ENCODE peak calls at places on chromosomes 7 and 10, in eight cellular contexts. X is A549, H is K562, Q is HCT116, W is NB4, O is HepG2, P is WTC11, E is SK-N-SH. U is an unnamed sample.
A peak's percentile ranks its signal among the peaks of the same experiment; 100 is the strongest.

GRCh38 chr7:47587389-47587788 is 5.5 kb upstream of the TNS3 start:
- DNase-seq in X (peak; percentile 80), H (no peak), Q (no peak), W (peak; percentile 76), O (no peak), P (no peak), E (no peak), U (no peak)

GRCh38 chr7:9029671-9030070 is 596.3 kb downstream of the NXPH1 start:
- DNase-seq in X (no peak), H (no peak), Q (no peak), W (no peak), O (no peak), P (no peak), E (no peak), U (no peak)

GRCh38 chr10:3330687-3331086 is 158.1 kb upstream of the PITRM1 start:
- DNase-seq in X (peak; percentile 46), H (no peak), Q (no peak), W (peak; percentile 78), O (no peak), P (no peak), E (no peak), U (no peak)

GRCh38 chr7:1537631-1538412 is 7.3 kb downstream of the MAFK start:
- DNase-seq in X (peak; percentile 93), H (peak; percentile 98), Q (no peak), W (no peak), O (no peak), P (peak; percentile 61), E (peak; percentile 100), U (peak; percentile 61)

GRCh38 chr7:1355568-1356340 is 103.5 kb downstream of the MICALL2 start:
- DNase-seq in X (no peak), H (no peak), Q (no peak), W (no peak), O (no peak), P (peak; percentile 12), E (peak; percentile 51), U (no peak)

GRCh38 chr10:4345842-4346241 is 480.2 kb upstream of the AKR1E2 start:
- DNase-seq in X (no peak), H (no peak), Q (no peak), W (no peak), O (no peak), P (no peak), E (no peak), U (no peak)

GRCh38 chr10:13402016-13402415 is 53.9 kb upstream of the SEPHS1 start:
- DNase-seq in X (no peak), H (no peak), Q (no peak), W (no peak), O (no peak), P (no peak), E (no peak), U (no peak)

GRCh38 chr7:103679156-103680132 is 233.4 kb upstream of the SLC26A5 start:
- DNase-seq in X (no peak), H (no peak), Q (no peak), W (no peak), O (peak; percentile 35), P (no peak), E (no peak), U (no peak)

GRCh38 chr10:106467506-106467905 is 697.0 kb downstream of the SORCS1 start:
- DNase-seq in X (no peak), H (no peak), Q (no peak), W (no peak), O (no peak), P (peak; percentile 49), E (no peak), U (no peak)

GRCh38 chr7:69922011-69922803 is 323.9 kb downstream of the AUTS2 start:
- DNase-seq in X (no peak), H (no peak), Q (no peak), W (no peak), O (no peak), P (no peak), E (no peak), U (no peak)

GRCh38 chr7:27897001-27897400 is 157.0 kb downstream of the TAX1BP1 start:
- DNase-seq in X (no peak), H (no peak), Q (no peak), W (no peak), O (no peak), P (no peak), E (no peak), U (no peak)

GRCh38 chr10:80718024-80718423 is 180.3 kb downstream of the SH2D4B start:
- DNase-seq in X (no peak), H (no peak), Q (no peak), W (no peak), O (no peak), P (no peak), E (no peak), U (no peak)

GRCh38 chr10:1257226-1257625 is 201.0 kb downstream of the WDR37 start:
- DNase-seq in X (no peak), H (no peak), Q (no peak), W (no peak), O (no peak), P (no peak), E (no peak), U (no peak)

GRCh38 chr7:20783716-20784310 is 2.9 kb downstream of the SP8 start:
- DNase-seq in X (no peak), H (no peak), Q (no peak), W (no peak), O (no peak), P (peak; percentile 43), E (peak; percentile 69), U (no peak)

GRCh38 chr10:125264091-125264490 is 103.7 kb upstream of the CTBP2 start:
- DNase-seq in X (no peak), H (no peak), Q (no peak), W (no peak), O (no peak), P (no peak), E (no peak), U (no peak)

DNA sequence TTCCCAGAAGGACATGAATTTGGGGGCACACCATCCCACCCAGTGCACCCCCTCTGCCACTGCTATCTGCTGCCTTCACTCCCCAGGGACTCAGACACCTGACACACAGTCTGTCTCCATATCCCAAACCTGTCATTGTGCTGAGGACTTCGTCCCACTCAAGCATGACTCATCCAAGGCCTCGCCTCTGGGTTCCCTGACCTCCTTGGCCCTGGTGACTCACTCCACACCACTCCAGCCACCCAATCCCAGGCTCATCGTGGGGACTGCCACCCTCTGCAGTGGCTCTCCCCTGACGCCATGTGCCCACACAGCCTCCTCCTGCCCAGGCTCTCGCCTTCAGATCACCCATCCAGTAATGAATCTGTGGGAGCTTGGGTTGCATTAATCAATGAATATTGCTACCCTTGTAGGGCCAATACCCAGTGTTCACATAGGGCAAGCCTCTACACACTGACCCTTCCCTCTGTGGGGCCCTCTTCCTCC is 6.6 kb upstream of the INSIG1 start:
- DNase-seq in X (peak; percentile 67), H (peak; percentile 94), Q (peak; percentile 80), W (peak; percentile 77), O (peak; percentile 2), P (no peak), E (no peak), U (no peak)
- TF ChIP-seq MAX in X (peak; percentile 60), H (peak; percentile 56), Q (no peak), W (no peak), O (no peak), P (no peak), E (peak; percentile 17), U (no peak)

DNA sequence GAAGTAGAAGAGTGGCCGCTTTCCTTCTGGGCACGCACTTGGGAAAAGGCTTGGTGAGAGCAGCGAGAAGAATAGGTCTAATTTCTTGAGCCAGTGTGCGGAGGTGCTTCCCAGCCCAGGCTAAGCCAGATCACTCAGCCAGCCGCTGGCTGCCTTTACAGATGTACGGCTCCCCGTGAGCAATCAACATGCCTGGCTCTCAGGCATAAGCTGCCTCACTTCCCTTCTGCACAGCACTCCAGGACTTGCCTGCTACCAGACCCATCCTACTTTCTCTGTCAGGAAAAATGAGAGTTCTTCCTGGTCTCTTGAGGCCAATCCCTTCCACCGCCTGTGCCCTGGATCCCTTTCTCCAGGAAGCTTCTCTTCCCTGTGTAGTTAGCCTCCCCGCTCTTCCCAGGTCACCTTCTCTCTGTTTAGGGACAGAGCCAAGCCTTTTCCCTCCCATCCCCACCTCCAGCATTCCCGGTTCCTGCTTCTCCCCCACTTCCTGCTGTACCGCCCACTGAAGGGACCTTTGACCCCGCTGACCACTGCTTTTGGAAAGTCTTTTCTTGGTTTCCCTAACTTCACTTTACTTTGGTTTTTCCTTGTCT is 1.1 kb upstream of the ACTR3C start:
- DNase-seq in X (no peak), H (no peak), Q (no peak), W (peak; percentile 21), O (peak; percentile 27), P (no peak), E (peak; percentile 52), U (no peak)
- TF ChIP-seq MAX in X (no peak), H (no peak), Q (no peak), W (no peak), O (no peak), P (no peak), E (no peak), U (no peak)

GRCh38 chr7:108515013-108515412 is 10.9 kb downstream of the PNPLA8 start:
- DNase-seq in X (no peak), H (no peak), Q (no peak), W (peak; percentile 65), O (no peak), P (no peak), E (no peak), U (no peak)

GRCh38 chr7:108515636-108516035 is 10.3 kb downstream of the PNPLA8 start:
- DNase-seq in X (no peak), H (no peak), Q (no peak), W (peak; percentile 36), O (no peak), P (no peak), E (no peak), U (no peak)

DNA sequence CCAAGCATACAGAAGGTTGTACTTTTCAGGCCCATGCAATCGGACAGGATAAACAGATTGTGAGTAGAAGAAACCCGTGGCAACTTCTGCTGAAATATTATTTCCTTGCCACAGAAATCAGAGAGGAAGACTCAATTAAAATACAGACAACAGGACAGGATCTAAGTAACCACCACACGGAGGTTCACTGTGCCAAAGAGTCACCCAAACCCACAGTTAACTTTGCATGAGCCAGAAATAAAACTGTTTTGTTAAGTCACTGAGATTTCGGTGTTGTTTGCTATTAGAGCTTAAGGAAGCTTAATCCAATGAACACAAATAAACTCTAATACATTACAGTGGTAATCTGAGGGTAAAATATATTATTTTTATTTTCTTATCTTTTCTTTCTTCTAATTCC is 14.0 kb downstream of the PNPLA8 start:
- DNase-seq in X (no peak), H (no peak), Q (no peak), W (no peak), O (no peak), P (no peak), E (no peak), U (no peak)
- TF ChIP-seq MAX in X (no peak), H (no peak), Q (no peak), W (no peak), O (no peak), P (no peak), E (no peak), U (no peak)

GRCh38 chr10:82429302-82429701 is 554.3 kb downstream of the NRG3 start:
- DNase-seq in X (no peak), H (no peak), Q (no peak), W (no peak), O (no peak), P (no peak), E (no peak), U (no peak)
- TF ChIP-seq MAX in X (no peak), H (no peak), Q (no peak), W (no peak), O (no peak), P (no peak), E (no peak), U (no peak)

U was measured in H1.